ENCODE peak calls at places on chromosomes 11 and 22, in nine cellular contexts. A, K, N, T, J, Q, F, D and B are unnamed samples.

GRCh38 chr22:22738959-22739585 is 94.7 kb downstream of the GGTLC2 start:
- DNase-seq in K (no peak), F (no peak), Q (no peak), D (no peak), J (no peak), T (no peak), A (no peak), N (no peak), B (no peak)

GRCh38 chr22:41048791-41049717 is 43.3 kb upstream of the EP300 start:
- DNase-seq in D (no peak), F (no peak), T (peak; percentile 45), A (peak; percentile 81), K (peak; percentile 32), N (peak; percentile 77), J (peak; percentile 84), Q (peak; percentile 28), B (peak; percentile 76)

GRCh38 chr11:109308551-109308950 is 113.4 kb upstream of the C11orf87 start:
- DNase-seq in D (no peak), J (no peak), T (no peak), K (no peak), Q (no peak), A (no peak), F (no peak), N (no peak), B (no peak)

GRCh38 chr22:17570851-17571631 is 7.7 kb downstream of the SLC25A18 start:
- DNase-seq in J (no peak), F (no peak), T (peak; percentile 17), A (peak; percentile 83), Q (peak; percentile 53), K (no peak), D (no peak), N (peak; percentile 92), B (peak; percentile 87)

GRCh38 chr11:105071060-105071732 is 26.1 kb upstream of the CARD16 start:
- DNase-seq in A (no peak), T (no peak), Q (peak; percentile 53), K (no peak), J (no peak), N (no peak), D (no peak), F (no peak), B (no peak)

GRCh38 chr22:40326905-40327735 is 19.2 kb upstream of the ADSL start:
- DNase-seq in N (no peak), D (no peak), F (no peak), J (no peak), Q (no peak), T (no peak), A (no peak), K (peak; percentile 29), B (no peak)

GRCh38 chr11:69006816-69007215 is 6.2 kb downstream of the MRGPRF start:
- DNase-seq in T (no peak), A (no peak), Q (no peak), F (no peak), D (no peak), N (no peak), K (no peak), J (peak; percentile 38), B (no peak)

GRCh38 chr11:15905334-15905733 is 451.0 kb downstream of the SOX6 start:
- DNase-seq in J (no peak), K (no peak), A (no peak), Q (no peak), F (no peak), D (no peak), N (no peak), T (no peak), B (no peak)

GRCh38 chr11:848380-848931 is 5.8 kb downstream of the TSPAN4 start:
- DNase-seq in N (no peak), A (peak; percentile 61), Q (no peak), K (no peak), F (peak; percentile 59), D (no peak), T (peak; percentile 61), J (no peak), B (peak; percentile 63)

GRCh38 chr11:76752321-76753175 is 30.6 kb upstream of the TSKU start:
- DNase-seq in K (no peak), T (no peak), N (peak; percentile 88), F (no peak), Q (no peak), D (no peak), A (peak; percentile 93), J (peak; percentile 91), B (peak; percentile 87)

GRCh38 chr11:9455722-9456121 is 5.1 kb upstream of the ZNF143 start:
- DNase-seq in Q (no peak), T (no peak), F (no peak), A (no peak), K (no peak), D (no peak), N (no peak), J (no peak), B (no peak)

GRCh38 chr11:12137005-12137690 is 26.8 kb downstream of the MICAL2 start:
- DNase-seq in F (no peak), Q (peak; percentile 64), T (no peak), A (no peak), D (no peak), K (no peak), N (no peak), J (no peak), B (no peak)

GRCh38 chr11:71294846-71295600 is 42.6 kb upstream of the SHANK2 start:
- DNase-seq in J (no peak), N (no peak), Q (no peak), T (no peak), F (no peak), D (no peak), A (no peak), K (no peak), B (no peak)

GRCh38 chr22:22395230-22395629 is 113.3 kb downstream of the ZNF280B start:
- DNase-seq in J (no peak), F (no peak), N (no peak), D (no peak), K (no peak), A (no peak), T (no peak), Q (no peak), B (no peak)

GRCh38 chr11:6703247-6704063 is 20.3 kb upstream of the MRPL17 start:
- DNase-seq in N (peak; percentile 26), D (no peak), T (peak; percentile 58), K (peak; percentile 27), J (peak; percentile 64), F (no peak), Q (peak; percentile 65), A (peak; percentile 64), B (peak; percentile 18)

DNA sequence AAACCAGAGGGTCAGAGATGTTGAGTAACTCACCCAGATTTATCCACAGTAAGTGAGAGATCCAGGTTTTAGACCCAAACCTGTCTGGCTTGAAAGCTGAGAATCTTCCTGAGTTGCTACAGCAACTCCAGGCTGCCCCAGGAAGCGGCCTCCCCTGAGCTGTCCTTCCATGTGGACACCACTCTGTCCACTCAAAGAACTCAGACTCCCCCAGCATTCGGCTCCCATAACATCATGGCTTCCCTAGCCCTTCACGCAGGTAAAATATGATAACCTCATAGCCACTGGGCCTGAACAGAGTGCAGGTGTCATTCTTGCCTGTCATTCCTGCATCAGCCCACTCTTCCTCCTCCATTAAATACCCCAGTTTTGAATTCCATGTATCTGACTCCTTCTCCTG is 657.8 kb downstream of the TBC1D22A start:
- DNase-seq in Q (no peak), J (no peak), A (no peak), N (no peak), T (no peak), D (no peak), F (no peak), K (no peak), B (no peak)
- H3K9me3 ChIP-seq in Q (peaks cover 33% of the 10 kb centered on the region), J (peaks cover 3% of the 10 kb centered on the region), A (peaks cover 7% of the 10 kb centered on the region), N (peaks cover 9% of the 10 kb centered on the region), T (no peaks in the 10 kb centered on the region), D (no peaks in the 10 kb centered on the region), F (no peaks in the 10 kb centered on the region), K (no peaks in the 10 kb centered on the region), B (no peaks in the 10 kb centered on the region)

GRCh38 chr22:30263883-30264282 is 2.8 kb downstream of the OSM start:
- DNase-seq in T (no peak), F (no peak), N (no peak), D (no peak), Q (no peak), K (no peak), A (no peak), J (no peak), B (no peak)

GRCh38 chr22:30266445-30267381 is at the start of gene OSM:
- DNase-seq in T (no peak), K (no peak), D (no peak), Q (no peak), N (peak; percentile 66), A (peak; percentile 74), J (peak; percentile 89), F (peak; percentile 57), B (peak; percentile 70)

GRCh38 chr22:30265851-30266444 is 703 bp downstream of the OSM start:
- DNase-seq in T (no peak), J (peak; percentile 87), F (peak; percentile 72), N (peak; percentile 65), K (no peak), D (peak; percentile 51), A (peak; percentile 70), Q (no peak), B (peak; percentile 45)

GRCh38 chr22:30262917-30263741 is 3.5 kb downstream of the OSM start:
- DNase-seq in J (peak; percentile 84), F (peak; percentile 65), A (peak; percentile 72), N (peak; percentile 75), T (peak; percentile 87), Q (no peak), D (no peak), K (peak; percentile 80), B (peak; percentile 71)

GRCh38 chr22:30265131-30265720 is 1.4 kb downstream of the OSM start:
- DNase-seq in D (no peak), F (no peak), Q (no peak), T (no peak), J (no peak), A (no peak), K (no peak), N (no peak), B (no peak)
- H3K4me3 ChIP-seq in D (no peak overlapping the region), F (peak overlapping the region; percentile 99), Q (no peak overlapping the region), T (no peak overlapping the region), J (no peak overlapping the region), A (no peak overlapping the region), K (no peak overlapping the region), N (no peak overlapping the region), B (no peak overlapping the region)

GRCh38 chr11:28342704-28343103 is 234.5 kb downstream of the METTL15 start:
- DNase-seq in K (no peak), A (no peak), N (no peak), Q (no peak), J (no peak), T (no peak), D (no peak), F (no peak), B (no peak)
- H3K27ac ChIP-seq in K (no peak overlapping the region), A (no peak overlapping the region), N (no peak overlapping the region), Q (peak overlapping the region; percentile 3), J (no peak overlapping the region), T (no peak overlapping the region), D (no peak overlapping the region), F (no peak overlapping the region), B (no peak overlapping the region)

DNA sequence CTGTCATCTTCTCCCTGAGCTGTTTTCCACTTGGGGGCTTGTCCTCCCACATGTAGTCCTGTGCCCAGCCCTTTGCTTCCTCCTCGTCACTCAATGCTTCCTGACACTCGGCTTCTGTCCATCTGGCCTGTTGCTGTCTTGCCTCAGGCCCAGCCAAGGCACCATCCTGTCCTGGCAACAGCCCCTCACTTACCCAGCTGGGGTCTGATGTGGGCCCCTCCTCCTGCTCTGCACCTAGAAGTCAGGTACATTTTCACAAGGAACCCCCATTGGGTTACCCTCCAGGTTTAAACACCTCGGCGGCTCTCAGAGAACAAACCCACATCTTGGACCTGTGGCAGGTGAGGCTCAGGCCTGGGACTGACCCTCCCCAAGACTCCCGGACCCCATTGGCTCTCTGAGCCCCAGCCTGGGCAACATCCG is 784.8 kb downstream of the TBC1D22A start:
- DNase-seq in K (no peak), J (no peak), T (no peak), Q (no peak), D (no peak), F (no peak), N (no peak), A (no peak), B (no peak)
- H3K9me3 ChIP-seq in K (no peaks in the 10 kb centered on the region), J (peaks cover 2% of the 10 kb centered on the region), T (no peaks in the 10 kb centered on the region), Q (peaks cover 55% of the 10 kb centered on the region), D (no peaks in the 10 kb centered on the region), F (no peaks in the 10 kb centered on the region), N (peaks cover 7% of the 10 kb centered on the region), A (peaks cover 3% of the 10 kb centered on the region), B (no peaks in the 10 kb centered on the region)